ENCODE peak calls at places on chromosomes 6 and 20, in ten cellular contexts. D is activated naive CD4-positive, alpha-beta T cell; R is nephron progenitor cell; U is memory B cell; K is fibroblast of the conjunctiva; Y is HTR-8/SVneo; G is T-helper 1 cell; O is stimulated activated CD4-positive, alpha-beta T cell treated with anti-CD3 and anti-CD28 coated beads, TNF-alpha, amount 100 ng/mL, for 24 hours; X is KBM-7; L is GDM1. W is an unnamed sample.

GRCh38 chr20:19406371-19406770 is 193.9 kb downstream of the SLC24A3 start:
- DNase-seq in D (no peak), R (no peak), U (no peak), K (no peak), Y (no peak), G (no peak), O (no peak), X (no peak), L (no peak), W (no peak)

GRCh38 chr6:109701774-109702173 is 10.7 kb downstream of the FIG4 start:
- DNase-seq in D (no peak), R (no peak), U (no peak), K (no peak), Y (no peak), G (no peak), O (no peak), X (no peak), L (no peak), W (no peak)

GRCh38 chr20:23156170-23156841 is 70.2 kb upstream of the CD93 start:
- DNase-seq in D (no peak), R (no peak), U (no peak), K (peak), Y (peak), G (no peak), O (no peak), X (peak), L (peak), W (no peak)

GRCh38 chr6:1917628-1918371 is 308.1 kb downstream of the FOXC1 start:
- DNase-seq in D (no peak), R (no peak), U (no peak), K (no peak), Y (peak), G (peak), O (peak), X (no peak), L (no peak), W (no peak)

GRCh38 chr6:17193376-17193775 is 87.8 kb upstream of the RBM24 start:
- DNase-seq in D (no peak), R (no peak), U (no peak), K (no peak), Y (no peak), G (no peak), O (no peak), X (no peak), L (no peak), W (no peak)

GRCh38 chr20:40770564-40771307 is 81.7 kb upstream of the MAFB start:
- DNase-seq in D (no peak), R (no peak), U (no peak), K (no peak), Y (no peak), G (no peak), O (no peak), X (no peak), L (no peak), W (no peak)

GRCh38 chr6:48973486-48973885 is 489.6 kb downstream of the MMUT start:
- DNase-seq in D (no peak), R (no peak), U (no peak), K (no peak), Y (no peak), G (no peak), O (no peak), X (no peak), L (no peak), W (no peak)

GRCh38 chr20:34920055-34920454 is 35.6 kb downstream of the GSS start:
- DNase-seq in D (no peak), R (no peak), U (no peak), K (no peak), Y (no peak), G (no peak), O (no peak), X (no peak), L (no peak), W (no peak)

GRCh38 chr6:33695451-33695855 is 16.0 kb downstream of the UQCC2 start:
- DNase-seq in D (no peak), R (no peak), U (no peak), K (no peak), Y (no peak), G (no peak), O (no peak), X (no peak), L (no peak), W (no peak)

GRCh38 chr6:4133941-4134838 is 1.2 kb downstream of the ECI2 start:
- DNase-seq in D (no peak), R (peak), U (no peak), K (no peak), Y (no peak), G (peak), O (no peak), X (peak), L (no peak), W (no peak)

GRCh38 chr6:116476021-116476678 is 15.0 kb downstream of the CALHM6 start:
- DNase-seq in D (no peak), R (no peak), U (peak), K (no peak), Y (no peak), G (peak), O (no peak), X (peak), L (peak), W (peak)

GRCh38 chr20:8860011-8860495 is 208.8 kb upstream of the PLCB4 start:
- DNase-seq in D (no peak), R (no peak), U (no peak), K (peak), Y (peak), G (no peak), O (no peak), X (no peak), L (no peak), W (no peak)

GRCh38 chr6:15677822-15678221 is 15.0 kb upstream of the DTNBP1 start:
- DNase-seq in D (no peak), R (no peak), U (no peak), K (no peak), Y (no peak), G (no peak), O (no peak), X (peak), L (no peak), W (no peak)

GRCh38 chr6:109050447-109051102 is 44.1 kb downstream of the SESN1 start:
- DNase-seq in D (no peak), R (no peak), U (no peak), K (no peak), Y (no peak), G (no peak), O (no peak), X (no peak), L (no peak), W (no peak)

GRCh38 chr6:26159417-26160273 is 72.4 kb downstream of the HFE start:
- DNase-seq in D (no peak), R (no peak), U (no peak), K (no peak), Y (no peak), G (peak), O (no peak), X (peak), L (no peak), W (no peak)

W was measured in GM19239.